ENCODE peak calls at places on chromosome 11, in ten cellular contexts. Y, R, P, W, S, J, N, A, X and H are unnamed samples.

GRCh38 chr11:114297806-114298700 is 1.9 kb downstream of the NNMT start:
- DNase-seq in Y (peak; percentile 67), R (no peak), P (no peak), W (no peak), S (no peak), J (peak; percentile 74), N (no peak), A (no peak), X (no peak), H (no peak)

GRCh38 chr11:46461461-46461927 is 69.9 kb upstream of the CHRM4 start:
- DNase-seq in Y (no peak), R (no peak), P (no peak), W (no peak), S (no peak), J (no peak), N (no peak), A (no peak), X (no peak), H (no peak)

GRCh38 chr11:75468534-75469340 is 35.7 kb upstream of the KLHL35 start:
- DNase-seq in Y (peak; percentile 91), R (peak; percentile 74), P (no peak), W (peak; percentile 33), S (no peak), J (peak; percentile 93), N (no peak), A (peak; percentile 90), X (no peak), H (peak; percentile 30)

GRCh38 chr11:16862733-16863132 is 124.3 kb downstream of the C11orf58 start:
- DNase-seq in Y (no peak), R (no peak), P (no peak), W (no peak), S (no peak), J (no peak), N (no peak), A (peak; percentile 20), X (no peak), H (no peak)

GRCh38 chr11:115792903-115793302 is 288.7 kb upstream of the CADM1 start:
- DNase-seq in Y (no peak), R (no peak), P (no peak), W (no peak), S (no peak), J (no peak), N (no peak), A (no peak), X (no peak), H (no peak)

GRCh38 chr11:75386912-75387311 is 12.4 kb upstream of the RPS3 start:
- DNase-seq in Y (no peak), R (no peak), P (no peak), W (no peak), S (no peak), J (no peak), N (no peak), A (no peak), X (no peak), H (no peak)

GRCh38 chr11:3845670-3846069 is 4.9 kb upstream of the RHOG start:
- DNase-seq in Y (no peak), R (no peak), P (no peak), W (no peak), S (no peak), J (no peak), N (no peak), A (no peak), X (no peak), H (no peak)

GRCh38 chr11:47185305-47186075 is 744 bp downstream of the PACSIN3 start:
- DNase-seq in Y (peak; percentile 43), R (peak; percentile 84), P (no peak), W (peak; percentile 66), S (peak; percentile 30), J (peak; percentile 43), N (no peak), A (no peak), X (no peak), H (no peak)

GRCh38 chr11:93444671-93445073 is 98.5 kb downstream of the SMCO4 start:
- DNase-seq in Y (no peak), R (no peak), P (no peak), W (peak; percentile 67), S (no peak), J (peak; percentile 23), N (no peak), A (peak; percentile 19), X (no peak), H (peak; percentile 37)

GRCh38 chr11:92128026-92128425 is 96.6 kb upstream of the FAT3 start:
- DNase-seq in Y (no peak), R (no peak), P (no peak), W (no peak), S (no peak), J (no peak), N (no peak), A (no peak), X (no peak), H (no peak)

GRCh38 chr11:68016904-68017817 is 7.0 kb downstream of the ALDH3B1 start:
- DNase-seq in Y (peak; percentile 29), R (no peak), P (no peak), W (no peak), S (no peak), J (no peak), N (no peak), A (no peak), X (no peak), H (peak; percentile 55)

GRCh38 chr11:113184498-113184897 is 129.9 kb upstream of the TTC12 start:
- DNase-seq in Y (peak; percentile 83), R (no peak), P (no peak), W (no peak), S (no peak), J (peak; percentile 89), N (no peak), A (peak; percentile 90), X (no peak), H (no peak)

GRCh38 chr11:91641153-91641552 is 583.5 kb upstream of the FAT3 start:
- DNase-seq in Y (no peak), R (no peak), P (no peak), W (no peak), S (no peak), J (no peak), N (no peak), A (no peak), X (no peak), H (no peak)

GRCh38 chr11:42840176-42840829 is 471.5 kb upstream of the API5 start:
- DNase-seq in Y (no peak), R (no peak), P (no peak), W (no peak), S (no peak), J (no peak), N (no peak), A (no peak), X (no peak), H (no peak)

GRCh38 chr11:45489281-45489906 is 176.0 kb downstream of the CHST1 start:
- DNase-seq in Y (no peak), R (no peak), P (no peak), W (no peak), S (no peak), J (no peak), N (no peak), A (no peak), X (no peak), H (no peak)

GRCh38 chr11:64359712-64360402 is 895 bp downstream of the RPS6KA4 start:
- DNase-seq in Y (no peak), R (no peak), P (peak; percentile 36), W (no peak), S (no peak), J (no peak), N (no peak), A (no peak), X (no peak), H (no peak)

GRCh38 chr11:74019860-74020259 is 11.0 kb upstream of the UCP3 start:
- DNase-seq in Y (peak; percentile 29), R (no peak), P (peak; percentile 20), W (no peak), S (no peak), J (no peak), N (no peak), A (peak; percentile 37), X (no peak), H (no peak)

GRCh38 chr11:128473631-128474030 is 113.7 kb downstream of the ETS1 start:
- DNase-seq in Y (no peak), R (no peak), P (no peak), W (no peak), S (no peak), J (no peak), N (no peak), A (no peak), X (no peak), H (no peak)

GRCh38 chr11:65357856-65358356 is 3.4 kb downstream of the TIGD3 start:
- DNase-seq in Y (peak; percentile 39), R (no peak), P (no peak), W (no peak), S (no peak), J (peak; percentile 34), N (no peak), A (no peak), X (no peak), H (no peak)

GRCh38 chr11:79040348-79040747 is 400.5 kb downstream of the TENM4 start:
- DNase-seq in Y (peak; percentile 56), R (no peak), P (peak; percentile 66), W (no peak), S (no peak), J (peak; percentile 59), N (no peak), A (peak; percentile 83), X (no peak), H (no peak)

GRCh38 chr11:69012092-69013008 is 696 bp downstream of the MRGPRF start:
- DNase-seq in Y (no peak), R (no peak), P (no peak), W (no peak), S (no peak), J (peak; percentile 34), N (no peak), A (peak; percentile 56), X (no peak), H (no peak)

GRCh38 chr11:22199243-22199642 is 6.4 kb downstream of the ANO5 start:
- DNase-seq in Y (no peak), R (no peak), P (no peak), W (no peak), S (no peak), J (no peak), N (no peak), A (no peak), X (no peak), H (no peak)

GRCh38 chr11:119324124-119324665 is 7.3 kb upstream of the MCAM start:
- DNase-seq in Y (no peak), R (no peak), P (no peak), W (no peak), S (no peak), J (no peak), N (no peak), A (no peak), X (no peak), H (no peak)

GRCh38 chr11:118744001-118744400 is 47.0 kb downstream of the DDX6 start:
- DNase-seq in Y (no peak), R (no peak), P (no peak), W (no peak), S (no peak), J (no peak), N (no peak), A (peak; percentile 59), X (no peak), H (no peak)

GRCh38 chr11:88175004-88175706 is at the start of gene RAB38:
- DNase-seq in Y (peak; percentile 20), R (no peak), P (no peak), W (peak; percentile 71), S (peak; percentile 47), J (peak; percentile 35), N (no peak), A (no peak), X (no peak), H (peak; percentile 20)

GRCh38 chr11:16945671-16946469 is 68.3 kb downstream of the PLEKHA7 start:
- DNase-seq in Y (peak; percentile 67), R (peak; percentile 45), P (peak; percentile 7), W (peak; percentile 55), S (peak; percentile 73), J (peak; percentile 76), N (no peak), A (peak; percentile 57), X (peak; percentile 53), H (peak; percentile 47)

GRCh38 chr11:78217650-78218541 is 29.2 kb downstream of the USP35 start:
- DNase-seq in Y (no peak), R (no peak), P (no peak), W (no peak), S (no peak), J (no peak), N (no peak), A (no peak), X (no peak), H (no peak)

GRCh38 chr11:63670738-63671321 is 346 bp downstream of the ATL3 start:
- DNase-seq in Y (peak; percentile 55), R (peak; percentile 53), P (peak; percentile 47), W (no peak), S (peak; percentile 45), J (peak; percentile 57), N (no peak), A (no peak), X (peak; percentile 36), H (no peak)